ENCODE peak calls at places on chromosome 14, in seven cellular contexts. One of them, this sample, is unnamed.
A peak's percentile ranks its signal among the peaks of the same experiment; 100 is the strongest.

GRCh38 chr14:77542349-77543239 is 44.0 kb upstream of the ISM2 start:
- DNase-seq in heart right ventricle: no peak
- DNase-seq in PC-3: no peak
- DNase-seq in lower lobe of right lung: no peak
- DNase-seq in pancreas: no peak
- DNase-seq in adrenal gland: no peak
- DNase-seq in GM23338: no peak
- DNase-seq in this sample: peak; percentile 24

GRCh38 chr14:91349481-91350074 is 68.0 kb downstream of the CCDC88C start:
- DNase-seq in heart right ventricle: no peak
- DNase-seq in PC-3: no peak
- DNase-seq in lower lobe of right lung: no peak
- DNase-seq in pancreas: no peak
- DNase-seq in adrenal gland: no peak
- DNase-seq in GM23338: no peak
- DNase-seq in this sample: peak; percentile 62

GRCh38 chr14:51507556-51508511 is 143.9 kb upstream of the FRMD6 start:
- DNase-seq in heart right ventricle: peak; percentile 60
- DNase-seq in PC-3: no peak
- DNase-seq in lower lobe of right lung: no peak
- DNase-seq in pancreas: peak; percentile 33
- DNase-seq in adrenal gland: peak; percentile 77
- DNase-seq in GM23338: no peak
- DNase-seq in this sample: no peak

GRCh38 chr14:20116748-20117147 is 6.2 kb downstream of the OR4K17 start:
- DNase-seq in heart right ventricle: no peak
- DNase-seq in PC-3: no peak
- DNase-seq in lower lobe of right lung: no peak
- DNase-seq in pancreas: no peak
- DNase-seq in adrenal gland: no peak
- DNase-seq in GM23338: no peak
- DNase-seq in this sample: no peak

GRCh38 chr14:94588311-94588710 is 7.1 kb downstream of the SERPINA5 start:
- DNase-seq in heart right ventricle: no peak
- DNase-seq in PC-3: no peak
- DNase-seq in lower lobe of right lung: no peak
- DNase-seq in pancreas: no peak
- DNase-seq in adrenal gland: no peak
- DNase-seq in GM23338: no peak
- DNase-seq in this sample: no peak

GRCh38 chr14:93715279-93715927 is 72.9 kb downstream of the PRIMA1 start:
- DNase-seq in heart right ventricle: no peak
- DNase-seq in PC-3: no peak
- DNase-seq in lower lobe of right lung: no peak
- DNase-seq in pancreas: no peak
- DNase-seq in adrenal gland: no peak
- DNase-seq in GM23338: no peak
- DNase-seq in this sample: no peak

GRCh38 chr14:68884031-68885030 is 91.5 kb upstream of the ZFP36L1 start:
- DNase-seq in heart right ventricle: peak; percentile 65
- DNase-seq in PC-3: peak; percentile 97
- DNase-seq in lower lobe of right lung: no peak
- DNase-seq in pancreas: no peak
- DNase-seq in adrenal gland: peak; percentile 39
- DNase-seq in GM23338: no peak
- DNase-seq in this sample: no peak

GRCh38 chr14:89956294-89957009 is 725 bp downstream of the TDP1 start:
- DNase-seq in heart right ventricle: peak; percentile 38
- DNase-seq in PC-3: peak; percentile 87
- DNase-seq in lower lobe of right lung: peak; percentile 71
- DNase-seq in pancreas: peak; percentile 66
- DNase-seq in adrenal gland: peak; percentile 63
- DNase-seq in GM23338: peak; percentile 78
- DNase-seq in this sample: peak; percentile 72

GRCh38 chr14:25833341-25834121 is 764.3 kb downstream of the NOVA1 start:
- DNase-seq in heart right ventricle: no peak
- DNase-seq in PC-3: peak; percentile 45
- DNase-seq in lower lobe of right lung: no peak
- DNase-seq in pancreas: peak; percentile 21
- DNase-seq in adrenal gland: peak; percentile 37
- DNase-seq in GM23338: peak; percentile 74
- DNase-seq in this sample: no peak
- TF ChIP-seq CTCF in heart right ventricle: peak; percentile 14
- TF ChIP-seq CTCF in PC-3: peak; percentile 59
- TF ChIP-seq CTCF in lower lobe of right lung: no peak
- TF ChIP-seq CTCF in pancreas: no peak
- TF ChIP-seq CTCF in adrenal gland: peak; percentile 38
- TF ChIP-seq CTCF in GM23338: peak; percentile 79
- TF ChIP-seq CTCF in this sample: no peak

GRCh38 chr14:105528197-105528858 is 1.9 kb downstream of the TMEM121 start:
- DNase-seq in heart right ventricle: peak; percentile 80
- DNase-seq in PC-3: peak; percentile 79
- DNase-seq in lower lobe of right lung: peak; percentile 86
- DNase-seq in pancreas: peak; percentile 82
- DNase-seq in adrenal gland: peak; percentile 79
- DNase-seq in GM23338: peak; percentile 76
- DNase-seq in this sample: peak; percentile 76

GRCh38 chr14:105525861-105526780 is at the start of gene TMEM121:
- DNase-seq in heart right ventricle: no peak
- DNase-seq in PC-3: no peak
- DNase-seq in lower lobe of right lung: no peak
- DNase-seq in pancreas: no peak
- DNase-seq in adrenal gland: peak; percentile 35
- DNase-seq in GM23338: peak; percentile 68
- DNase-seq in this sample: no peak

GRCh38 chr14:105527381-105528196 is 1.2 kb downstream of the TMEM121 start:
- DNase-seq in heart right ventricle: no peak
- DNase-seq in PC-3: no peak
- DNase-seq in lower lobe of right lung: no peak
- DNase-seq in pancreas: no peak
- DNase-seq in adrenal gland: no peak
- DNase-seq in GM23338: no peak
- DNase-seq in this sample: no peak

GRCh38 chr14:105525326-105525725 is 1.1 kb upstream of the TMEM121 start:
- DNase-seq in heart right ventricle: no peak
- DNase-seq in PC-3: no peak
- DNase-seq in lower lobe of right lung: no peak
- DNase-seq in pancreas: no peak
- DNase-seq in adrenal gland: no peak
- DNase-seq in GM23338: no peak
- DNase-seq in this sample: no peak

DNA sequence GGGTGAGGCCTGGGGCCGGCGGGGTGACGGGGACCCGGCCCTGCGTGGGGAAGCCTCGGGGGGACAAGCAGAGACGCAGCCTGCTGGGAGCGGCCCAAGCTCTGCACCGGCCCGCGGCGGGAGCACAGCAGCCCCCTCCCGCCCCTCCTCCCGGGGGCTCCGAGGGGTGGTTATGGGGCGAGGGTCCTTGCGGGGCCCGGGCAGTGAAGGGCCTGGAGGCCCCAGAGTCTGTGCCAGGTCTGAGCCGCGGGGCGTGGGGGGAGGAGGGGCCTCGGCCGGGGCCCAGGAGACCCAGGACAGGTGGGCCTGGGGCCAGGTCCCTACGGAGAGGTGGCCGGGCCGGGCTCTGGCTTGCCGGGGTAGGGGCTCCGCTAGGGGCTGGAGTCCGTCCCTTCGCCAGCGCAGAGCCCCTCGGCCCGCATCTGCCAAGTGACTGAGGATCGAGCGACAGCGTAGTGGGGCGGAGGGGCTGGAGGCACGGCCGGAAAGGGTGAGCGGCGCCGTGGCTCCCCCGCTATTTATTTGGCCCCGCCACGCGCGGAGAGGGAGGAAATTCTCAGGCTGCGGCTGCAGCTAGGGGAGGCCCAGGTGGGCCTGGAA is 498 bp downstream of the TMEM121 start:
- DNase-seq in heart right ventricle: no peak
- DNase-seq in PC-3: no peak
- DNase-seq in lower lobe of right lung: no peak
- DNase-seq in pancreas: no peak
- DNase-seq in adrenal gland: no peak
- DNase-seq in GM23338: peak; percentile 37
- DNase-seq in this sample: no peak
- H3K4me3 ChIP-seq in heart right ventricle: peak overlapping the region; percentile 78
- H3K4me3 ChIP-seq in PC-3: peak overlapping the region; percentile 75
- H3K4me3 ChIP-seq in lower lobe of right lung: peak overlapping the region; percentile 75
- H3K4me3 ChIP-seq in pancreas: peak overlapping the region; percentile 71
- H3K4me3 ChIP-seq in adrenal gland: peak overlapping the region; percentile 66
- H3K4me3 ChIP-seq in GM23338: peak overlapping the region; percentile 44
- H3K4me3 ChIP-seq in this sample: peak overlapping the region; percentile 31

GRCh38 chr14:92513966-92514843 is 624 bp downstream of the RIN3 start:
- DNase-seq in heart right ventricle: no peak
- DNase-seq in PC-3: no peak
- DNase-seq in lower lobe of right lung: peak; percentile 57
- DNase-seq in pancreas: no peak
- DNase-seq in adrenal gland: no peak
- DNase-seq in GM23338: peak; percentile 58
- DNase-seq in this sample: peak; percentile 30

GRCh38 chr14:92511472-92512247 is 1.9 kb upstream of the RIN3 start:
- DNase-seq in heart right ventricle: peak; percentile 63
- DNase-seq in PC-3: peak; percentile 87
- DNase-seq in lower lobe of right lung: no peak
- DNase-seq in pancreas: no peak
- DNase-seq in adrenal gland: no peak
- DNase-seq in GM23338: no peak
- DNase-seq in this sample: no peak

GRCh38 chr14:92513204-92513965 is at the start of gene RIN3:
- DNase-seq in heart right ventricle: peak; percentile 67
- DNase-seq in PC-3: peak; percentile 16
- DNase-seq in lower lobe of right lung: peak; percentile 80
- DNase-seq in pancreas: no peak
- DNase-seq in adrenal gland: peak; percentile 51
- DNase-seq in GM23338: peak; percentile 84
- DNase-seq in this sample: peak; percentile 62

GRCh38 chr14:92510972-92511371 is 2.6 kb upstream of the RIN3 start:
- DNase-seq in heart right ventricle: no peak
- DNase-seq in PC-3: peak; percentile 14
- DNase-seq in lower lobe of right lung: no peak
- DNase-seq in pancreas: no peak
- DNase-seq in adrenal gland: no peak
- DNase-seq in GM23338: peak; percentile 71
- DNase-seq in this sample: no peak

GRCh38 chr14:92512807-92513203 is 776 bp upstream of the RIN3 start:
- DNase-seq in heart right ventricle: no peak
- DNase-seq in PC-3: no peak
- DNase-seq in lower lobe of right lung: no peak
- DNase-seq in pancreas: no peak
- DNase-seq in adrenal gland: no peak
- DNase-seq in GM23338: no peak
- DNase-seq in this sample: no peak
- H3K27me3 ChIP-seq in heart right ventricle: no peaks in the 10 kb centered on the region
- H3K27me3 ChIP-seq in PC-3: no peaks in the 10 kb centered on the region
- H3K27me3 ChIP-seq in lower lobe of right lung: no peaks in the 10 kb centered on the region
- H3K27me3 ChIP-seq in pancreas: no peaks in the 10 kb centered on the region
- H3K27me3 ChIP-seq in adrenal gland: no peaks in the 10 kb centered on the region
- H3K27me3 ChIP-seq in GM23338: peaks cover 40% of the 10 kb centered on the region
- H3K27me3 ChIP-seq in this sample: no peaks in the 10 kb centered on the region

GRCh38 chr14:61753631-61754030 is 8.6 kb upstream of the SNAPC1 start:
- DNase-seq in heart right ventricle: no peak
- DNase-seq in PC-3: no peak
- DNase-seq in lower lobe of right lung: no peak
- DNase-seq in pancreas: no peak
- DNase-seq in adrenal gland: no peak
- DNase-seq in GM23338: peak; percentile 55
- DNase-seq in this sample: no peak
- TF ChIP-seq CTCF in heart right ventricle: no peak
- TF ChIP-seq CTCF in PC-3: peak; percentile 33
- TF ChIP-seq CTCF in lower lobe of right lung: no peak
- TF ChIP-seq CTCF in pancreas: no peak
- TF ChIP-seq CTCF in adrenal gland: peak; percentile 10
- TF ChIP-seq CTCF in GM23338: peak; percentile 38
- TF ChIP-seq CTCF in this sample: no peak

GRCh38 chr14:88130057-88130432 is 125.1 kb downstream of the GPR65 start:
- DNase-seq in heart right ventricle: no peak
- DNase-seq in PC-3: no peak
- DNase-seq in lower lobe of right lung: no peak
- DNase-seq in pancreas: no peak
- DNase-seq in adrenal gland: no peak
- DNase-seq in GM23338: no peak
- DNase-seq in this sample: no peak

GRCh38 chr14:88128811-88129210 is 123.9 kb downstream of the GPR65 start:
- DNase-seq in heart right ventricle: no peak
- DNase-seq in PC-3: peak; percentile 19
- DNase-seq in lower lobe of right lung: peak; percentile 63
- DNase-seq in pancreas: no peak
- DNase-seq in adrenal gland: no peak
- DNase-seq in GM23338: no peak
- DNase-seq in this sample: no peak

DNA sequence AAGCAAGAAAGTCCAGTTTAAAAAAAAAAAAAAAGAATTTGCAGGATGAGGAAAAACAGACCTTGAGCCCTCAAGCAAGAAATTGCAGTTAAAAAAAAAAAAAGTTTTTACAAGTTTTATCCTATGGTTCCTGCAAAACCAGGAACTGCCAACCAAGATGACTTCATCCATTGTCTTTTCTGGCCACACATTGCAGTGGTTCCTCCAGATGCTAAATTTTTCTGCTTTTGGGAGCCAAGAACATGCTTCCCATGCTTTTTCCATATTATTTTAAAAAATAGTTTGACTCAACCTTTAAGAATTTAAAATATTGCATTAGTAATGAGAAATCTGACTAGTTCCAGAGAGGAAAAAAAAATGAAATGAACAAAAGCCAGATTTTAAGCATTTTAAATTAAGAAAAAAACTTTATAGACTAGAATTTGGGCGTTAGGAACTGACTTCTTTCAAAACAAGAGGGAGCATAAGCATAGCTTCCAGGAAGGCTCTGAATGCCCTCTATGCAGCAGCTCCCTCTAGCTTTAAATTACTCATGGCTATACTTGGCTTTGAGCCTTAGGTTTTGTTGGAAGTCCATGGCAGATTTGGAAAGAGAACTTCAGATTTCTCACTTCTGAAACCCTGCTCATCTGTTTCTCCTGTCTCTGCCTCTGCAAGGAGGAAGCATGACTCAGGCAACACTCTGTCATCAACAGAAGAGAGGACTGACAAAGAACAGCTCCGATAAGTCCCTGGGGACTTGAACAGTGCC is 124.5 kb downstream of the GPR65 start:
- DNase-seq in heart right ventricle: peak; percentile 22
- DNase-seq in PC-3: peak; percentile 77
- DNase-seq in lower lobe of right lung: no peak
- DNase-seq in pancreas: no peak
- DNase-seq in adrenal gland: peak; percentile 19
- DNase-seq in GM23338: peak; percentile 28
- DNase-seq in this sample: no peak
- H3K4me3 ChIP-seq in heart right ventricle: no peak overlapping the region
- H3K4me3 ChIP-seq in PC-3: no peak overlapping the region
- H3K4me3 ChIP-seq in lower lobe of right lung: no peak overlapping the region
- H3K4me3 ChIP-seq in pancreas: no peak overlapping the region
- H3K4me3 ChIP-seq in adrenal gland: no peak overlapping the region
- H3K4me3 ChIP-seq in GM23338: no peak overlapping the region
- H3K4me3 ChIP-seq in this sample: no peak overlapping the region

This sample was measured in GM06990.